ENCODE peak calls at places on chromosomes 16 and 17, in four cellular contexts. One of them, this sample, is unnamed.

GRCh38 chr16:1752853-1753252 is 18.5 kb downstream of the NME3 start:
- DNase-seq in fibroblast of pulmonary artery: no peak
- DNase-seq in cardiac muscle cell: no peak
- DNase-seq in AG04449: no peak
- DNase-seq in this sample: no peak

GRCh38 chr17:1782171-1782567 is 20.3 kb downstream of the SERPINF1 start:
- DNase-seq in AG04449: no peak
- DNase-seq in fibroblast of pulmonary artery: no peak
- DNase-seq in cardiac muscle cell: no peak
- DNase-seq in this sample: no peak

GRCh38 chr17:27904534-27904933 is 11.4 kb upstream of the LYRM9 start:
- DNase-seq in fibroblast of pulmonary artery: no peak
- DNase-seq in cardiac muscle cell: no peak
- DNase-seq in AG04449: no peak
- DNase-seq in this sample: no peak

GRCh38 chr16:83116274-83116892 is 489.6 kb downstream of the CDH13 start:
- DNase-seq in fibroblast of pulmonary artery: no peak
- DNase-seq in cardiac muscle cell: no peak
- DNase-seq in AG04449: no peak
- DNase-seq in this sample: no peak

GRCh38 chr17:14301279-14301760 is 439 bp downstream of the HS3ST3B1 start:
- DNase-seq in fibroblast of pulmonary artery: no peak
- DNase-seq in AG04449: no peak
- DNase-seq in cardiac muscle cell: peak
- DNase-seq in this sample: no peak

GRCh38 chr17:50693041-50693682 is 14.6 kb downstream of the ANKRD40 start:
- DNase-seq in cardiac muscle cell: no peak
- DNase-seq in AG04449: no peak
- DNase-seq in fibroblast of pulmonary artery: no peak
- DNase-seq in this sample: no peak

GRCh38 chr16:86167061-86167460 is 268.1 kb downstream of the IRF8 start:
- DNase-seq in AG04449: no peak
- DNase-seq in cardiac muscle cell: no peak
- DNase-seq in fibroblast of pulmonary artery: no peak
- DNase-seq in this sample: no peak

GRCh38 chr17:66542967-66543525 is 240.6 kb downstream of the PRKCA start:
- DNase-seq in AG04449: no peak
- DNase-seq in cardiac muscle cell: no peak
- DNase-seq in fibroblast of pulmonary artery: peak
- DNase-seq in this sample: no peak

GRCh38 chr16:82704369-82704768 is 77.6 kb downstream of the CDH13 start:
- DNase-seq in AG04449: no peak
- DNase-seq in cardiac muscle cell: no peak
- DNase-seq in fibroblast of pulmonary artery: no peak
- DNase-seq in this sample: no peak

GRCh38 chr17:39036009-39036408 is 68.8 kb upstream of the FBXO47 start:
- DNase-seq in AG04449: no peak
- DNase-seq in fibroblast of pulmonary artery: no peak
- DNase-seq in cardiac muscle cell: no peak
- DNase-seq in this sample: no peak

GRCh38 chr17:41455236-41455635 is 11.9 kb downstream of the KRT32 start:
- DNase-seq in cardiac muscle cell: no peak
- DNase-seq in fibroblast of pulmonary artery: peak
- DNase-seq in AG04449: no peak
- DNase-seq in this sample: no peak

GRCh38 chr16:52705192-52705591 is 158.2 kb upstream of the TOX3 start:
- DNase-seq in cardiac muscle cell: no peak
- DNase-seq in fibroblast of pulmonary artery: no peak
- DNase-seq in AG04449: no peak
- DNase-seq in this sample: no peak

GRCh38 chr16:84953051-84953746 is 58.1 kb downstream of the ZDHHC7 start:
- DNase-seq in cardiac muscle cell: no peak
- DNase-seq in fibroblast of pulmonary artery: no peak
- DNase-seq in AG04449: no peak
- DNase-seq in this sample: no peak

This sample was measured in HuH-7.5.